ENCODE peak calls at places on chromosomes 1 and 21, in six cellular contexts. U is nephron progenitor cell, O is Calu3, A is cardiac fibroblast, S is AG04449, M is GM10248. P is an unnamed sample.

GRCh38 chr21:43634618-43635017 is 24.7 kb downstream of the HSF2BP start:
- DNase-seq in S (no peak), U (no peak), O (no peak), A (no peak), M (no peak), P (no peak)

GRCh38 chr1:205774277-205775014 is 836 bp downstream of the RAB29 start:
- DNase-seq in M (peak), O (peak), S (no peak), A (peak), U (peak), P (peak)

GRCh38 chr1:36553591-36554417 is 71.1 kb upstream of the CSF3R start:
- DNase-seq in M (peak), U (peak), O (peak), S (no peak), A (peak), P (peak)

GRCh38 chr1:215082532-215083407 is at the start of gene KCNK2:
- DNase-seq in A (peak), U (peak), M (peak), S (no peak), O (peak), P (peak)

GRCh38 chr1:204621996-204622395 is 63.5 kb downstream of the LRRN2 start:
- DNase-seq in U (no peak), S (no peak), A (no peak), O (no peak), M (no peak), P (no peak)

GRCh38 chr1:158037008-158037875 is 43.8 kb downstream of the KIRREL1 start:
- DNase-seq in S (no peak), M (no peak), O (no peak), U (no peak), A (no peak), P (no peak)

GRCh38 chr1:15056515-15057285 is 96.8 kb upstream of the TMEM51 start:
- DNase-seq in M (no peak), A (peak), O (no peak), S (peak), U (no peak), P (no peak)

GRCh38 chr1:66367369-66367768 is 166.6 kb upstream of the SGIP1 start:
- DNase-seq in U (no peak), S (no peak), M (no peak), O (no peak), A (no peak), P (no peak)

GRCh38 chr1:3320246-3321152 is 134.0 kb upstream of the ARHGEF16 start:
- DNase-seq in U (no peak), S (no peak), O (peak), A (no peak), M (no peak), P (no peak)

GRCh38 chr1:169044971-169045370 is 61.5 kb upstream of the ATP1B1 start:
- DNase-seq in S (no peak), A (no peak), M (no peak), U (no peak), O (no peak), P (no peak)

GRCh38 chr1:165542015-165542631 is 1.7 kb upstream of the LRRC52 start:
- DNase-seq in A (no peak), U (no peak), M (no peak), O (no peak), S (no peak), P (no peak)

GRCh38 chr1:209736467-209737117 is 19.3 kb upstream of the TRAF3IP3 start:
- DNase-seq in M (no peak), A (no peak), O (no peak), S (no peak), U (no peak), P (no peak)

GRCh38 chr1:3066826-3067225 is 2.2 kb upstream of the PRDM16 start:
- DNase-seq in S (no peak), A (no peak), M (no peak), U (no peak), O (no peak), P (no peak)

GRCh38 chr1:200938955-200939354 is 44.3 kb downstream of the INAVA start:
- DNase-seq in A (peak), U (no peak), O (no peak), S (no peak), M (no peak), P (no peak)

GRCh38 chr1:178034676-178035075 is 59.2 kb upstream of the RASAL2 start:
- DNase-seq in S (no peak), U (no peak), A (no peak), M (no peak), O (no peak), P (no peak)

GRCh38 chr1:53588053-53588779 is 129.0 kb downstream of the DMRTB1 start:
- DNase-seq in U (no peak), M (no peak), S (no peak), A (no peak), O (no peak), P (no peak)

GRCh38 chr1:107575226-107575625 is 389.8 kb downstream of the VAV3 start:
- DNase-seq in S (no peak), O (no peak), U (no peak), M (no peak), A (no peak), P (no peak)

GRCh38 chr1:33143698-33144097 is 38.1 kb downstream of the TRIM62 start:
- DNase-seq in S (peak), A (peak), U (no peak), O (no peak), M (no peak), P (no peak)

GRCh38 chr1:196774195-196774594 is 445 bp upstream of the CFHR3 start:
- DNase-seq in U (no peak), A (no peak), O (no peak), S (no peak), M (no peak), P (no peak)

GRCh38 chr1:67970088-67970487 is 80.3 kb downstream of the DIRAS3 start:
- DNase-seq in S (peak), M (no peak), A (peak), U (no peak), O (no peak), P (no peak)

GRCh38 chr1:197965132-197965707 is 48.0 kb downstream of the LHX9 start:
- DNase-seq in A (no peak), M (no peak), S (no peak), U (no peak), O (no peak), P (no peak)

GRCh38 chr1:77824083-77824482 is 44.6 kb downstream of the MIGA1 start:
- DNase-seq in U (no peak), O (peak), M (no peak), A (peak), S (peak), P (no peak)

GRCh38 chr1:24896596-24897262 is 33.3 kb downstream of the RUNX3 start:
- DNase-seq in M (no peak), O (no peak), A (no peak), S (no peak), U (no peak), P (no peak)

GRCh38 chr21:41786521-41786987 is 19.7 kb upstream of the RIPK4 start:
- DNase-seq in M (no peak), S (peak), A (no peak), O (peak), U (no peak), P (no peak)

GRCh38 chr1:98556521-98557158 is 104.9 kb upstream of the SNX7 start:
- DNase-seq in U (no peak), A (peak), O (no peak), M (peak), S (no peak), P (peak)

GRCh38 chr1:33171993-33172813 is 9.6 kb downstream of the TRIM62 start:
- DNase-seq in U (no peak), A (no peak), O (no peak), M (no peak), S (no peak), P (no peak)

GRCh38 chr1:63701187-63701586 is 72.6 kb upstream of the ROR1 start:
- DNase-seq in O (peak), U (no peak), A (no peak), M (no peak), S (no peak), P (no peak)

GRCh38 chr1:14672030-14672429 is 73.5 kb downstream of the KAZN start:
- DNase-seq in U (no peak), O (no peak), S (no peak), A (no peak), M (no peak), P (peak)

GRCh38 chr1:43549921-43550597 is 19.4 kb downstream of the PTPRF start:
- DNase-seq in O (peak), S (no peak), U (peak), M (peak), A (no peak), P (peak)

GRCh38 chr1:184973308-184974085 is 811 bp downstream of the NIBAN1 start:
- DNase-seq in A (peak), U (no peak), O (peak), M (peak), S (no peak), P (peak)

GRCh38 chr1:52141513-52142219 is at the start of gene ZFYVE9:
- DNase-seq in M (peak), U (peak), A (peak), O (peak), S (no peak), P (peak)

GRCh38 chr1:85061711-85062424 is 13.6 kb upstream of the MCOLN3 start:
- DNase-seq in A (peak), S (peak), U (peak), M (peak), O (peak), P (peak)

GRCh38 chr21:45330075-45330781 is 42.5 kb upstream of the POFUT2 start:
- DNase-seq in A (peak), M (no peak), O (peak), S (peak), U (no peak), P (no peak)

GRCh38 chr1:241639040-241639652 is 1.0 kb downstream of the CHML start:
- DNase-seq in O (no peak), A (peak), U (no peak), M (no peak), S (no peak), P (peak)

GRCh38 chr1:203085528-203086406 is at the start of gene MYOG:
- DNase-seq in S (no peak), U (no peak), O (no peak), A (no peak), M (no peak), P (no peak)

GRCh38 chr1:247293047-247293446 is 37.2 kb downstream of the VN1R5 start:
- DNase-seq in O (no peak), M (no peak), A (peak), U (no peak), S (peak), P (no peak)

GRCh38 chr1:112344754-112345423 is 51.1 kb upstream of the CTTNBP2NL start:
- DNase-seq in A (no peak), M (no peak), S (no peak), U (no peak), O (no peak), P (no peak)

GRCh38 chr1:202656951-202657646 is 53.2 kb downstream of the SYT2 start:
- DNase-seq in O (peak), S (no peak), A (peak), M (no peak), U (peak), P (no peak)

GRCh38 chr1:115023593-115023992 is 6.0 kb upstream of the TSHB start:
- DNase-seq in M (no peak), O (no peak), A (no peak), S (no peak), U (no peak), P (no peak)
- TF ChIP-seq CTCF in M (no peak), O (no peak), A (no peak), S (no peak), U (no peak), P (no peak)

GRCh38 chr1:172322219-172323061 is 98.0 kb upstream of the C1orf105 start:
- DNase-seq in S (peak), U (peak), O (peak), M (no peak), A (peak), P (no peak)
- TF ChIP-seq CTCF in S (no peak), U (no peak), O (no peak), M (no peak), A (peak), P (no peak)

DNA sequence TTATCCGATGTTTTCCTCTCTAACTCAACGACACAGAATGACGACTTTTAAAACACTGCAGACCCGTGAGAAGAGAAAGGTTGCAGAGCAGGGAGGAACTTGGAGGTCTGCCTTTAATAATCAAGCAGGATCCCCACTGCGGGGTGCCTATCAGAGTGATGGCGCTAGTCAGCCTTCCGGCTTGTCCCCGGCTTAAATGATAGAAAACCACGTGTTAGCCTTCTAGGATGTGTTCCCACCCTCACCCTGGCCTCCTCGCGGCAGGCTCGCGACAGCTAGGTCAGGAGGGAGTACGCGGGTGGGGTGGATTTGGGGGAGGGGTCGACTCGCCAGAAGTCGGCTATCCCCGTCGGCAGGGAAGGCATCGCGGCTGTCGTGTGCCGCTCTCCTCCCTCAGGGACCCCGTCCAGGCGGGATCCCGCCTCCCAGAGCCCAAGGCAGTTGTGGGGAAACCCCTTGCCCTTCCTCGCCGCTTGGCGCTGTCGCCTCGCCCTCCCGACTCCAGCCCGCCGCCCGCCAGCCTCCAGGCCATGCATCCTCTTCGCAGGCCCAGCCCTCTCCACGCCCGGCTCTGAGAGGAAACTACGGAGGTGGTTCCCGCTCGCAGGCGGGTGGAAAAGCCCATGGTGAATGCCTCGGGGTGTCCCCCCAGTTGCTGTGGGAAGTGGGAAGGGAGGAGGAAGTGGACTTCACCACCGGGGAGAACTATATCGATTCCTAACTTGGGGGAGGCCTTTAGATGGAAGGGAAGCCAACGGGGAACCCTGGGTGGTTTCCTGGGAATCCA is 1.1 kb upstream of the SMG7 start:
- DNase-seq in A (peak), U (peak), O (peak), M (peak), S (no peak), P (peak)
- TF ChIP-seq CTCF in A (peak), U (no peak), O (no peak), M (no peak), S (no peak), P (no peak)

GRCh38 chr21:32690085-32690484 is 37.7 kb downstream of the SYNJ1 start:
- DNase-seq in A (no peak), U (no peak), M (no peak), S (no peak), O (no peak), P (no peak)

GRCh38 chr21:32693581-32693980 is 34.2 kb downstream of the SYNJ1 start:
- DNase-seq in S (no peak), A (no peak), M (no peak), U (no peak), O (no peak), P (no peak)

GRCh38 chr21:32682696-32683474 is 44.9 kb downstream of the SYNJ1 start:
- DNase-seq in M (no peak), A (no peak), S (no peak), U (no peak), O (no peak), P (no peak)

GRCh38 chr21:32687946-32688345 is 39.9 kb downstream of the SYNJ1 start:
- DNase-seq in M (no peak), U (no peak), A (no peak), S (no peak), O (no peak), P (no peak)
- TF ChIP-seq CTCF in M (peak), U (no peak), A (no peak), S (no peak), O (no peak), P (no peak)

GRCh38 chr1:50332941-50333594 is 90.2 kb downstream of the DMRTA2 start:
- DNase-seq in O (peak), M (peak), U (peak), S (no peak), A (peak), P (peak)
- TF ChIP-seq CTCF in O (peak), M (peak), U (peak), S (peak), A (peak), P (peak)

DNA sequence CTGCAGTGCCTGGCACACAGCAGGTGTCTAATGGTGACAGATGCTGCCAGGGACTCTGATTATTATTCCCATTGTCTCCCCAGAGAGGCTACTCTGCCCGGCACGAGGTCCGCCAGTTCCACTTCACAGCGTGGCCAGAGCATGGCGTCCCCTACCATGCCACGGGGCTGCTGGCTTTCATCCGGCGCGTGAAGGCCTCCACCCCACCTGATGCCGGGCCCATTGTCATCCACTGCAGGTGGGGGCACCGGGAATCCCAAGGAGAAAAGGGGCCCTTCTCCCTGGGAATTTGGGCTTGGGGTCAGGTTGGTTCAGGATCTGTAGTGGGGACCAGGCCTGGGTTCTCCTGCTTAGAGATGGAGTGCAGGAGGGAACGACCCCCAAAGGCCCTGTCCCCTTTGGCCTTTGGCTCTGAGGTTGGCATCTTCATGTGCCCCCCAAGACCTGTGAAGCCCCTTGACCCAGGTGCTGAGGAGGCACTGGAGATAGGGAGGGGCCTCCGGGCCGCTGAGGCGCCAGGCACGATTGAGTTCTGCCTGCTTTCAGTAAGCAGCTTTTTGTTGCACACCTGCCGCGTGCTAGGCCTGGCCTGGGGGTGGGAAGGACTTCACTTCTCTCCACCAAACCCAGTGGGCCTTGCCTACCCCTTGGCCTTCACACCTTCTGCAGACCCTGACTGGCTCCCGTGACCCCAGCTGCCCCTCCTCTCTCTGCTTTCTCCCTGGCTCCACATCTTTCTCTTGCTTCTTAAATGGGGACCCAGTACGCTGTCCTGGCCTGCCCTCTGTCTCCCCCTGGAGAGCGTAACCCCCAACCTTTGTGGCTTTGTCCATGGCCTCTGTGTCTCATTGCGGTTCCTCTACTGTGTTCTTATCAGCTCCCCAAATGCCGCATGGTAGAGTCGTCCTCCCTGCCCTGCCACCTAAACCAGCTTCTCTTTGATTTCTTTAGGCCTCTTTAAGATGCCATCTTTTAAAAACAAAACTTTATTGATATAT is 76.4 kb downstream of the PTPRU start:
- DNase-seq in A (no peak), M (no peak), S (no peak), O (no peak), U (no peak), P (no peak)
- TF ChIP-seq CTCF in A (no peak), M (no peak), S (no peak), O (no peak), U (no peak), P (no peak)

GRCh38 chr1:238951809-238952208 is 434.6 kb upstream of the CHRM3 start:
- DNase-seq in A (peak), S (no peak), U (peak), M (no peak), O (peak), P (no peak)
- TF ChIP-seq CTCF in A (peak), S (peak), U (peak), M (peak), O (peak), P (no peak)

DNA sequence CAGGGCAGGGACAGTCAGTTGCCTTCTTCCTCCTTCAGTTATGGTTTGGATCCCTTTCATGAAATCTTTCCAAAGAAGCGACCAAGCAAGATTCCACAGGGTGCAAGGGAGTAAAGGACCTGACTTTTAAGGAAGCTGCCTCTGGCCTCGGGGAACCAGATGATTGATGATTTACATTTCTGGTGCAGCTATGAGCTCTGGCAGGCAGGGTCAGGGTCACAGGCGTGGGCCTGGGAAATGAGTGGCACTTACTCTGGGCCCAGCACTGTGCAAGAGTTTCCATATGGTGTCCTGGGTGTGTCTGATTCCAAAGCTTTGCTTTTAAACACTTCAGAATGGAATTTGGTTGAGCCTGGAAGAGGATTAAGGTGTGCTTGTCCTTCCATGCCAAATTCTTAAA is 7.2 kb upstream of the CRABP2 start:
- DNase-seq in M (no peak), O (no peak), U (no peak), S (no peak), A (no peak), P (no peak)
- TF ChIP-seq CTCF in M (no peak), O (no peak), U (no peak), S (no peak), A (no peak), P (no peak)